ENCODE peak calls at places on chromosomes 5 and 9, in four cellular contexts. H is H1, K is K562, F is GM12878. M is an unnamed sample.

GRCh38 chr9:120443489-120443888 is 136.5 kb downstream of the CDK5RAP2 start:
- DNase-seq in H (no peak), K (no peak), F (no peak), M (no peak)

GRCh38 chr5:169746147-169746694 is 109.1 kb downstream of the DOCK2 start:
- DNase-seq in H (no peak), K (peak; percentile 55), F (peak; percentile 34), M (no peak)

GRCh38 chr9:93185261-93186150 is 1.6 kb downstream of the WNK2 start:
- DNase-seq in K (no peak), F (no peak), H (no peak), M (no peak)

GRCh38 chr5:141919218-141920129 is 4.2 kb upstream of the DELE1 start:
- DNase-seq in K (peak; percentile 78), H (no peak), F (no peak), M (no peak)

GRCh38 chr9:113574381-113575262 is 111.1 kb downstream of the RGS3 start:
- DNase-seq in K (no peak), H (no peak), F (no peak), M (no peak)

GRCh38 chr9:121599186-121599871 is 52.1 kb upstream of the DAB2IP start:
- DNase-seq in H (peak; percentile 68), F (no peak), K (no peak), M (peak; percentile 71)

GRCh38 chr5:167305591-167306213 is 985.7 kb upstream of the WWC1 start:
- DNase-seq in K (no peak), H (no peak), F (no peak), M (no peak)

GRCh38 chr9:18404482-18405029 is 69.4 kb upstream of the ADAMTSL1 start:
- DNase-seq in H (no peak), F (no peak), K (no peak), M (no peak)

GRCh38 chr5:119078870-119079269 is 8.0 kb downstream of the DMXL1 start:
- DNase-seq in K (no peak), F (no peak), H (no peak), M (no peak)

GRCh38 chr5:78537821-78538220 is 110.8 kb downstream of the LHFPL2 start:
- DNase-seq in F (no peak), H (no peak), K (peak; percentile 31), M (no peak)

GRCh38 chr9:34992376-34992951 is 2.9 kb downstream of the DNAJB5 start:
- DNase-seq in F (no peak), H (no peak), K (peak; percentile 39), M (peak; percentile 22)

GRCh38 chr9:15304620-15305019 is 2.4 kb downstream of the TTC39B start:
- DNase-seq in F (no peak), K (no peak), H (no peak), M (no peak)

GRCh38 chr5:112004867-112005532 is 248.0 kb upstream of the NREP start:
- DNase-seq in H (no peak), F (peak; percentile 53), K (no peak), M (no peak)

GRCh38 chr9:9753266-9753665 is 859.5 kb downstream of the PTPRD start:
- DNase-seq in H (no peak), F (no peak), K (no peak), M (no peak)

GRCh38 chr9:9751996-9752395 is 860.8 kb downstream of the PTPRD start:
- DNase-seq in H (no peak), F (no peak), K (no peak), M (no peak)

GRCh38 chr9:9752722-9753121 is 860.1 kb downstream of the PTPRD start:
- DNase-seq in H (no peak), K (no peak), F (no peak), M (no peak)

GRCh38 chr9:9749591-9749990 is 863.2 kb downstream of the PTPRD start:
- DNase-seq in F (no peak), H (no peak), K (no peak), M (no peak)

GRCh38 chr9:9750719-9751118 is 862.1 kb downstream of the PTPRD start:
- DNase-seq in K (no peak), H (no peak), F (no peak), M (no peak)
- TF ChIP-seq EGR1 in K (no peak), H (no peak), F (no peak), M (no peak)

GRCh38 chr5:172796306-172796705 is 25.3 kb upstream of the DUSP1 start:
- DNase-seq in H (no peak), K (no peak), F (no peak), M (no peak)

GRCh38 chr5:172798422-172799215 is 27.6 kb upstream of the DUSP1 start:
- DNase-seq in F (no peak), K (no peak), H (no peak), M (no peak)

GRCh38 chr5:172795401-172795977 is 24.5 kb upstream of the DUSP1 start:
- DNase-seq in F (no peak), K (no peak), H (no peak), M (no peak)

GRCh38 chr5:172799416-172799815 is 28.4 kb upstream of the DUSP1 start:
- DNase-seq in F (no peak), H (no peak), K (no peak), M (no peak)

DNA sequence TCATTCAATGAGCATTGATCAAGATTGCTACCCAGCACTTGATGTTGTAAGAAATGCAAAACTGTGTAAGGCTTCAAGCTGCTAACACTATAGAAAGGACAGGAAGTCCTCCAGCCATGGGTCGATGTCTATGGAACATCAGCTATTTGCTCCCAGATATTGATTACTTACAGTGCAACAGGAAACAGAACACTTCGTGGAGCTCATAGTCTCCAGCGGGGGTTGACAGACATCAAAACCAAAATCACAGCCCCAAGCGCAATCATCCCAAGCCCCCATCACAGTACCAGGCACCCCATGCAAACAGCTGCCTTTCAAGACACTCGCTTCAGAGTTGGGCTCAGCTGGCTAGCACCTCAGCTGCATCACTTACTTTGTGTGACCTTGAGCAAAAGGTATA is 26.8 kb upstream of the DUSP1 start:
- DNase-seq in H (no peak), K (no peak), F (no peak), M (no peak)
- TF ChIP-seq EGR1 in H (no peak), K (no peak), F (no peak), M (no peak)

DNA sequence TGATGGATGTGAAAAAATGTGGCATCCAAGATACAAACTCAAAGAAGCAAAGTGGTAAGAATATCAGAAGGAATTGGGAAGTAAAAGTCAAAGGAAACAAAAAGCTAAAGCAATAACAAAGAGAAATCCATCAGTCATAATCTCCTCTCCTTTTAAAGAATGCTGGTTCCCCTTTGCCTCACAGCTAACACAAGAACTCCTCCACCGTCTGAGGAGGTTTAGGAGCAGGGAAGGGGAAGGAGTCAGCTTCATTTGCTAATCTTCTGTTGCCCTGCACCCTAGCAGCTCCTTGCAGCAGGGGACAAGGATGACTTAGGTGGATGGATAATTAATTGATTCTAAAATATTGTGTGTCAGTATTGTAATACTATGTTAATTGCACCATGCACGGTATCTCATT is 16.4 kb downstream of the CD274 start:
- DNase-seq in F (no peak), K (no peak), H (no peak), M (no peak)
- TF ChIP-seq EGR1 in F (no peak), K (no peak), H (no peak), M (no peak)

GRCh38 chr9:21964925-21965385 is 29.2 kb downstream of the CDKN2A start:
- DNase-seq in H (no peak), F (no peak), K (no peak), M (no peak)
- TF ChIP-seq EGR1 in H (no peak), F (no peak), K (no peak), M (no peak)

GRCh38 chr5:149773245-149774095 is 43.4 kb downstream of the PPARGC1B start:
- DNase-seq in K (no peak), F (no peak), H (no peak), M (no peak)
- TF ChIP-seq EGR1 in K (no peak), F (no peak), H (no peak), M (no peak)

DNA sequence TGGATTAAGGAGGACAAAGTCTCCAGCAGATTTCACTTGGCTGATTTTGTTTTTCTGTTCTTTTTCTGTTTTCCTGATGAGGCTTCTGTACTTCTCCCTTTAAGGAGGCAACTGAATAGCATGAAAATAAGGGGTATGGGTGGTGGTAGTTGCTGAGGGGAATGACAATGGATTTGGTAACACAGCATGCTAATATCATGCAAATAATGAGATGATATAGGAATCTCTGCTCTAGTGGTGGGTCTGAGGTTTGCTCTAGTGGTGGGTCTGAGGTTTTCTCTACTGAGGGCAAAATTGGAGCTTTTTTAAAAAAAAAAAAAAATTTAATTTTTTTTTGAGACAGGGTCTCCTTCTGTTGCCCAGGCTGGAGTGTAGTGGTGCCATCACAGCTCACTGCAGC is 139.7 kb downstream of the C9orf152 start:
- DNase-seq in H (no peak), F (no peak), K (no peak), M (no peak)
- TF ChIP-seq EGR1 in H (no peak), F (no peak), K (no peak), M (no peak)

GRCh38 chr5:775960-776861 is 8.3 kb downstream of the ZDHHC11B start:
- DNase-seq in F (no peak), H (no peak), K (peak; percentile 5), M (no peak)

GRCh38 chr5:773517-774264 is 10.8 kb downstream of the ZDHHC11B start:
- DNase-seq in K (peak; percentile 3), H (no peak), F (no peak), M (no peak)

GRCh38 chr5:776862-777711 is 7.4 kb downstream of the ZDHHC11B start:
- DNase-seq in F (no peak), K (peak; percentile 60), H (no peak), M (no peak)

DNA sequence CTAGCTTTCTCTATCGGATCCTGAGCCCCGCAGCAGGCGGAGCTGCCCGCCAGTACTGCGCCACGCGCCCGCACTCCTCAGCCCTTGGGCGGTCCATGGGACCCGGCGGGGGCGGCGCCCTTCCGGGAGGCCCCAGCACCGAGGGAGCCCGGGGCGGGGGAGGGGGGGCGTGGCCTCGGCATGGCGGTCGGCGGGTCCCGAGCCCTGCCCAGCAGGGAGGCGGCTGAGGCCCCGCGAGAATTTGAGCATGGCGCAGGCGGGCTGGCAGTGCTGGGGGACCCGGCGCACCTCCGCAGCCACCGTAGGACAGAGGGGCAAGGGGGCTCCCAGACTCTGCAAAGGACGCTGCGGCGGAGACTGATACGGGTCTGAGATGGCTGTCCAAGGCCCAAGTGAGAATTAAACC is 6.8 kb downstream of the ZDHHC11B start:
- DNase-seq in H (no peak), K (peak; percentile 84), F (no peak), M (no peak)
- TF ChIP-seq EGR1 in H (no peak), K (peak; percentile 50), F (no peak), M (no peak)

M was measured in HCT116.